ENCODE peak calls at places on chromosome 15, in seven cellular contexts. K, S, P, A, I, Z and H are unnamed samples.

GRCh38 chr15:72034859-72035650 is 82.9 kb downstream of the MYO9A start:
- DNase-seq in P (no peak), Z (no peak), K (no peak), I (no peak), A (no peak), S (no peak), H (no peak)

GRCh38 chr15:74464216-74464615 is 3.3 kb upstream of the UBL7 start:
- DNase-seq in P (no peak), K (no peak), I (no peak), Z (no peak), A (no peak), S (peak), H (no peak)

GRCh38 chr15:67803299-67803698 is 22.0 kb upstream of the SKOR1 start:
- DNase-seq in Z (no peak), A (no peak), S (no peak), P (no peak), I (no peak), K (no peak), H (no peak)

GRCh38 chr15:67843571-67844387 is 3.9 kb upstream of the RNU6-1 start:
- DNase-seq in I (no peak), Z (no peak), S (peak), P (peak), K (no peak), A (no peak), H (peak)

GRCh38 chr15:78421241-78421994 is 16.6 kb upstream of the IREB2 start:
- DNase-seq in P (no peak), K (no peak), A (no peak), S (no peak), Z (no peak), I (no peak), H (no peak)

GRCh38 chr15:32704343-32705076 is 13.3 kb upstream of the GREM1 start:
- DNase-seq in A (no peak), P (no peak), S (no peak), Z (no peak), K (no peak), I (no peak), H (no peak)

GRCh38 chr15:42994546-42994945 is 74.0 kb upstream of the TTBK2 start:
- DNase-seq in S (no peak), K (no peak), A (no peak), I (no peak), P (no peak), Z (no peak), H (no peak)

GRCh38 chr15:71559098-71559497 is 251.3 kb upstream of the NR2E3 start:
- DNase-seq in S (no peak), A (no peak), I (no peak), K (no peak), P (no peak), Z (no peak), H (no peak)

GRCh38 chr15:35206060-35206675 is 121.1 kb upstream of the NANOGP8 start:
- DNase-seq in I (no peak), S (no peak), K (peak), P (no peak), Z (no peak), A (no peak), H (no peak)

GRCh38 chr15:57406040-57406772 is 29.9 kb downstream of the CGNL1 start:
- DNase-seq in Z (no peak), I (no peak), K (no peak), P (no peak), S (no peak), A (no peak), H (no peak)

GRCh38 chr15:78055923-78056713 is 21.4 kb downstream of the TBC1D2B start:
- DNase-seq in A (no peak), K (no peak), Z (no peak), S (peak), I (peak), P (no peak), H (no peak)

GRCh38 chr15:101799665-101800064 is 3.6 kb upstream of the OR4F6 start:
- DNase-seq in K (no peak), P (no peak), I (no peak), S (no peak), Z (no peak), A (no peak), H (no peak)

GRCh38 chr15:42868683-42869082 is 51.9 kb downstream of the TTBK2 start:
- DNase-seq in A (no peak), S (no peak), Z (no peak), I (no peak), K (no peak), P (no peak), H (no peak)

GRCh38 chr15:75460646-75461045 is 9.2 kb upstream of the SIN3A start:
- DNase-seq in A (no peak), P (no peak), S (no peak), K (no peak), Z (no peak), I (peak), H (no peak)

GRCh38 chr15:54374184-54374947 is 396.1 kb downstream of the UNC13C start:
- DNase-seq in P (peak), Z (no peak), I (no peak), A (no peak), S (no peak), K (no peak), H (no peak)

GRCh38 chr15:71937650-71938311 is 127.4 kb downstream of the NR2E3 start:
- DNase-seq in A (no peak), K (no peak), P (no peak), I (no peak), Z (no peak), S (no peak), H (no peak)

GRCh38 chr15:41666353-41666920 is 6.2 kb downstream of the MGA start:
- DNase-seq in A (no peak), K (no peak), Z (no peak), I (no peak), P (no peak), S (no peak), H (no peak)

GRCh38 chr15:83092309-83092976 is 15.0 kb upstream of the TM6SF1 start:
- DNase-seq in P (peak), I (peak), A (no peak), Z (no peak), S (peak), K (no peak), H (peak)

GRCh38 chr15:82043726-82044372 is 2.0 kb downstream of the MEX3B start:
- DNase-seq in Z (no peak), A (no peak), P (peak), S (no peak), K (no peak), I (peak), H (no peak)

GRCh38 chr15:82864967-82865366 is 55.5 kb downstream of the WHAMM start:
- DNase-seq in P (no peak), I (no peak), Z (no peak), K (no peak), S (no peak), A (no peak), H (no peak)

GRCh38 chr15:67834249-67834592 is 5.6 kb downstream of the RNU6-1 start:
- DNase-seq in I (no peak), P (peak), S (no peak), A (no peak), K (no peak), Z (no peak), H (no peak)

GRCh38 chr15:67690936-67691335 is 134.4 kb upstream of the SKOR1 start:
- DNase-seq in K (no peak), S (no peak), I (no peak), P (no peak), Z (no peak), A (no peak), H (no peak)

GRCh38 chr15:68277131-68277604 is 377 bp upstream of the FEM1B start:
- DNase-seq in Z (no peak), S (peak), K (peak), A (no peak), P (peak), I (peak), H (no peak)

GRCh38 chr15:79329186-79329611 is 18.3 kb downstream of the TMED3 start:
- DNase-seq in K (no peak), S (peak), I (no peak), Z (no peak), P (no peak), A (no peak), H (no peak)

GRCh38 chr15:80834906-80835305 is 55.7 kb downstream of the CEMIP start:
- DNase-seq in Z (no peak), K (no peak), S (no peak), P (no peak), I (no peak), A (no peak), H (no peak)

GRCh38 chr15:41810651-41811431 is 17.1 kb upstream of the JMJD7 start:
- DNase-seq in Z (no peak), I (no peak), P (no peak), A (no peak), S (no peak), K (no peak), H (no peak)

GRCh38 chr15:89121414-89121813 is 33.2 kb downstream of the ABHD2 start:
- DNase-seq in Z (no peak), I (peak), A (no peak), K (no peak), S (no peak), P (no peak), H (no peak)

GRCh38 chr15:85865070-85865684 is 70.5 kb upstream of the KLHL25 start:
- DNase-seq in Z (peak), A (no peak), K (peak), I (peak), P (no peak), S (peak), H (peak)

GRCh38 chr15:96340611-96341464 is 10.3 kb downstream of the NR2F2 start:
- DNase-seq in I (peak), K (peak), S (peak), P (peak), A (no peak), Z (no peak), H (peak)

GRCh38 chr15:85781099-85781498 is 13.6 kb downstream of the KLHL25 start:
- DNase-seq in S (no peak), Z (no peak), I (no peak), P (no peak), K (no peak), A (no peak), H (no peak)

GRCh38 chr15:58486564-58486963 is 54.8 kb downstream of the LIPC start:
- DNase-seq in I (no peak), K (no peak), S (no peak), P (no peak), Z (no peak), A (no peak), H (no peak)

GRCh38 chr15:88518903-88519302 is 27.6 kb downstream of the DET1 start:
- DNase-seq in A (no peak), K (no peak), Z (no peak), S (no peak), I (no peak), P (no peak), H (no peak)

GRCh38 chr15:80076321-80077318 is 17.1 kb downstream of the ZFAND6 start:
- DNase-seq in P (no peak), S (no peak), I (no peak), K (no peak), Z (no peak), A (no peak), H (no peak)

GRCh38 chr15:100987143-100987542 is 68.0 kb downstream of the LRRK1 start:
- DNase-seq in Z (no peak), I (no peak), S (no peak), P (no peak), A (no peak), K (no peak), H (no peak)

GRCh38 chr15:72599855-72600464 is 54.5 kb upstream of the GOLGA6B start:
- DNase-seq in K (peak), A (no peak), P (no peak), I (no peak), Z (peak), S (peak), H (no peak)

GRCh38 chr15:64503640-64504039 is 43.3 kb downstream of the ZNF609 start:
- DNase-seq in I (no peak), K (no peak), P (no peak), S (no peak), A (no peak), Z (no peak), H (no peak)

GRCh38 chr15:29825205-29825604 is 2.9 kb upstream of the TJP1 start:
- DNase-seq in P (no peak), Z (no peak), S (no peak), K (no peak), I (no peak), A (no peak), H (no peak)

GRCh38 chr15:81293728-81294500 is 30.0 kb downstream of the STARD5 start:
- DNase-seq in S (no peak), K (no peak), P (no peak), A (no peak), I (peak), Z (no peak), H (no peak)

GRCh38 chr15:92467245-92467644 is 73.6 kb downstream of the ST8SIA2 start:
- DNase-seq in P (no peak), I (no peak), A (no peak), Z (no peak), S (no peak), K (no peak), H (no peak)

GRCh38 chr15:92473784-92474183 is 80.1 kb downstream of the ST8SIA2 start:
- DNase-seq in I (no peak), Z (no peak), K (no peak), P (no peak), S (no peak), A (no peak), H (no peak)

GRCh38 chr15:92468987-92469386 is 75.3 kb downstream of the ST8SIA2 start:
- DNase-seq in K (no peak), I (no peak), P (no peak), Z (no peak), A (no peak), S (no peak), H (no peak)

GRCh38 chr15:92466834-92467233 is 73.2 kb downstream of the ST8SIA2 start:
- DNase-seq in I (no peak), P (no peak), Z (no peak), K (no peak), A (no peak), S (no peak), H (no peak)

GRCh38 chr15:92471263-92471662 is 77.6 kb downstream of the ST8SIA2 start:
- DNase-seq in P (no peak), K (no peak), A (no peak), Z (no peak), I (no peak), S (no peak), H (no peak)
- TF ChIP-seq POLR2A in P (no peak), K (no peak), A (no peak), Z (no peak), I (no peak), S (no peak), H (no peak)

GRCh38 chr15:66019377-66019776 is 150.1 kb downstream of the RAB11A start:
- DNase-seq in Z (no peak), S (no peak), P (no peak), I (no peak), A (no peak), K (no peak), H (no peak)
- H3K27ac ChIP-seq in Z (no peak), S (no peak), P (no peak), I (no peak), A (no peak), K (no peak), H (no peak)

GRCh38 chr15:90994417-90995311 is at the start of gene PRC1:
- DNase-seq in P (peak), A (peak), Z (peak), K (peak), S (peak), I (peak), H (peak)
- TF ChIP-seq POLR2A in P (no peak), A (peak), Z (no peak), K (peak), S (peak), I (peak), H (peak)

GRCh38 chr15:63067976-63068743 is 25.6 kb downstream of the TPM1 start:
- DNase-seq in I (no peak), A (no peak), S (no peak), Z (no peak), P (no peak), K (no peak), H (no peak)
- H3K27ac ChIP-seq in I (peak), A (no peak), S (no peak), Z (no peak), P (peak), K (peak), H (peak)

DNA sequence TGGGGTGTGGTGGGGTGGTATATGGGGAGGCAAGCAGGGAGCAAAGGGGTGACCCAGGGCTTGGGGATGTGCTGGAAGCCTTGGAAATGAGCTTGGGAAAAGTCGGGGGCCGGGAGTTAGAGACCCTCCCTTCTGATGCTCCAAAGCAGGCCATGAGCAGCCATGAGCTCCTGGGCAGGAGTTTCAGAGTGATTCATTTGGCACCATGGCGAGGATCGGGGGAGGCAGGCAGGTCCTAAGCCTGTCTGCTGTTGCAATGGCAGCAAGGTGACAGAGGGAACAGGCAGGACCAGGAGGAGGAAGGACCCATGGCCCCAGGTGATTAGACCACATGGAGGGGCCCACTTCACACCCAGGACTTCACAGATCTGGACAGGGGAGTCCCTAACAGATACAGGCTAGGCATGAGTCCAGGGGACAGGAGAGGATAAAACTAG is 21.3 kb downstream of the RGMA start:
- DNase-seq in Z (no peak), A (no peak), S (no peak), I (no peak), K (no peak), P (no peak), H (no peak)
- TF ChIP-seq POLR2A in Z (no peak), A (no peak), S (no peak), I (no peak), K (no peak), P (no peak), H (no peak)